ENCODE peak calls at places on chromosomes 13 and 19, in ten cellular contexts. T, M, C, V, R, G, H, A, U and I are unnamed samples.

GRCh38 chr19:7515091-7515470 is 822 bp upstream of the ZNF358 start:
- DNase-seq in U (no peak), H (no peak), G (no peak), A (no peak), T (no peak), C (no peak), M (peak; percentile 82), V (no peak), R (no peak), I (no peak)

GRCh38 chr13:100443998-100444328 is 144.6 kb downstream of the GGACT start:
- DNase-seq in T (no peak), R (no peak), G (no peak), C (peak; percentile 16), V (no peak), A (no peak), U (no peak), H (no peak), M (no peak), I (no peak)

GRCh38 chr13:28741080-28741479 is 22.3 kb upstream of the SLC46A3 start:
- DNase-seq in R (no peak), T (peak; percentile 48), H (no peak), U (no peak), V (no peak), A (no peak), M (no peak), C (no peak), G (no peak), I (no peak)

GRCh38 chr19:47239610-47240296 is 8.8 kb upstream of the BBC3 start:
- DNase-seq in M (peak; percentile 37), U (peak; percentile 87), A (no peak), T (no peak), R (peak; percentile 64), G (no peak), H (peak; percentile 66), V (peak; percentile 57), C (peak; percentile 60), I (no peak)

GRCh38 chr13:103066991-103067390 is 774 bp upstream of the SLC10A2 start:
- DNase-seq in U (no peak), R (no peak), G (no peak), M (no peak), V (no peak), T (no peak), A (no peak), C (no peak), H (no peak), I (no peak)

GRCh38 chr13:94658926-94659649 is 53.3 kb downstream of the SOX21 start:
- DNase-seq in G (peak; percentile 9), R (no peak), M (no peak), A (no peak), C (peak; percentile 7), V (no peak), H (no peak), T (no peak), U (no peak), I (no peak)

GRCh38 chr19:10230155-10230903 is 802 bp downstream of the S1PR2 start:
- DNase-seq in H (peak; percentile 65), M (peak; percentile 66), T (no peak), R (peak; percentile 77), V (peak; percentile 29), U (peak; percentile 87), A (peak; percentile 64), G (no peak), C (peak; percentile 68), I (no peak)

GRCh38 chr13:53694814-53695533 is 666.4 kb downstream of the OLFM4 start:
- DNase-seq in U (peak; percentile 52), M (no peak), H (no peak), C (no peak), T (no peak), R (no peak), V (no peak), A (no peak), G (no peak), I (no peak)

GRCh38 chr13:38350114-38350617 is 515 bp downstream of the UFM1 start:
- DNase-seq in G (peak; percentile 44), C (peak; percentile 80), R (peak; percentile 47), V (peak; percentile 1), A (no peak), M (peak; percentile 65), H (no peak), T (peak; percentile 50), U (no peak), I (peak; percentile 63)

GRCh38 chr13:107480130-107480529 is 735.2 kb downstream of the LIG4 start:
- DNase-seq in V (no peak), U (no peak), H (no peak), G (no peak), M (no peak), R (no peak), C (peak; percentile 51), T (no peak), A (no peak), I (no peak)

GRCh38 chr13:29049524-29049923 is 229.4 kb downstream of the MTUS2 start:
- DNase-seq in R (no peak), V (no peak), C (no peak), M (no peak), H (no peak), U (no peak), G (no peak), A (no peak), T (no peak), I (no peak)

GRCh38 chr19:1324792-1325567 is 39.3 kb downstream of the EFNA2 start:
- DNase-seq in A (no peak), G (peak; percentile 78), U (no peak), C (peak; percentile 87), V (no peak), M (peak; percentile 86), T (peak; percentile 82), R (peak; percentile 37), H (peak; percentile 31), I (peak; percentile 65)

GRCh38 chr19:35090795-35091214 is 24.8 kb upstream of the FXYD3 start:
- DNase-seq in R (no peak), M (no peak), A (no peak), U (peak; percentile 80), G (no peak), C (peak; percentile 49), V (no peak), T (no peak), H (no peak), I (no peak)
- H3K27ac ChIP-seq in R (no peak overlapping the region), M (no peak overlapping the region), A (no peak overlapping the region), U (no peak overlapping the region), G (peak overlapping the region; percentile 9), C (no peak overlapping the region), V (no peak overlapping the region), T (no peak overlapping the region), H (no peak overlapping the region), I (peak overlapping the region; percentile 51)

DNA sequence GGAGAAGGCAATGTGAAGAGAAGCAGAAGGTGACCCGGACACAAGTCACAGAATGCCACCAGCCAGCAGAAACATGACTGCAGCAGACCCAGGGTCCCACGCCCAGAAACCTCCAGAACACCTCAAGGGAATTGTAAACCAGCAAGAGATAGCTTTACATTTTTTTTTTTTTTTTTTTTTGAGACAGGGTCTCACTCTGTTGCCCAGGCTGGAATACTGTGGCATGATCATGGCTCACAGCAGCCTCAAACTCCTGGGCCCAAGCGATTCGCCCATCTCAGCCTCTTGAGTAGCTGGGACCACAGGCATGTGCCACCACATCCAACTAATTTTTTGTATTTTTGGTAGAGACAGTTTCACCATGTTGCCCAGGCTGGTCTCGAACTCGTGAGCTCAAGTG is 10.5 kb upstream of the CEACAM20 start:
- DNase-seq in U (no peak), C (no peak), A (no peak), R (no peak), G (no peak), V (no peak), H (no peak), T (no peak), M (no peak), I (no peak)
- H3K27ac ChIP-seq in U (no peak overlapping the region), C (no peak overlapping the region), A (no peak overlapping the region), R (no peak overlapping the region), G (no peak overlapping the region), V (no peak overlapping the region), H (no peak overlapping the region), T (no peak overlapping the region), M (no peak overlapping the region), I (no peak overlapping the region)

GRCh38 chr19:13210941-13211340 is 60.7 kb downstream of the IER2 start:
- DNase-seq in M (no peak), C (no peak), V (no peak), T (no peak), R (no peak), A (no peak), H (no peak), U (peak; percentile 47), G (no peak), I (no peak)

GRCh38 chr19:13207237-13208130 is 57.3 kb downstream of the IER2 start:
- DNase-seq in R (no peak), G (no peak), U (peak; percentile 48), M (no peak), A (no peak), C (peak; percentile 60), H (peak; percentile 41), T (no peak), V (peak; percentile 15), I (peak; percentile 42)

GRCh38 chr19:13208131-13208963 is 58.1 kb downstream of the IER2 start:
- DNase-seq in A (no peak), T (peak; percentile 54), G (no peak), C (peak; percentile 76), U (peak; percentile 55), R (peak; percentile 52), M (peak; percentile 88), V (peak; percentile 40), H (peak; percentile 79), I (peak; percentile 58)

GRCh38 chr19:13209797-13210775 is 59.9 kb downstream of the IER2 start:
- DNase-seq in U (no peak), C (no peak), A (no peak), T (no peak), G (no peak), H (no peak), R (no peak), V (no peak), M (no peak), I (no peak)

DNA sequence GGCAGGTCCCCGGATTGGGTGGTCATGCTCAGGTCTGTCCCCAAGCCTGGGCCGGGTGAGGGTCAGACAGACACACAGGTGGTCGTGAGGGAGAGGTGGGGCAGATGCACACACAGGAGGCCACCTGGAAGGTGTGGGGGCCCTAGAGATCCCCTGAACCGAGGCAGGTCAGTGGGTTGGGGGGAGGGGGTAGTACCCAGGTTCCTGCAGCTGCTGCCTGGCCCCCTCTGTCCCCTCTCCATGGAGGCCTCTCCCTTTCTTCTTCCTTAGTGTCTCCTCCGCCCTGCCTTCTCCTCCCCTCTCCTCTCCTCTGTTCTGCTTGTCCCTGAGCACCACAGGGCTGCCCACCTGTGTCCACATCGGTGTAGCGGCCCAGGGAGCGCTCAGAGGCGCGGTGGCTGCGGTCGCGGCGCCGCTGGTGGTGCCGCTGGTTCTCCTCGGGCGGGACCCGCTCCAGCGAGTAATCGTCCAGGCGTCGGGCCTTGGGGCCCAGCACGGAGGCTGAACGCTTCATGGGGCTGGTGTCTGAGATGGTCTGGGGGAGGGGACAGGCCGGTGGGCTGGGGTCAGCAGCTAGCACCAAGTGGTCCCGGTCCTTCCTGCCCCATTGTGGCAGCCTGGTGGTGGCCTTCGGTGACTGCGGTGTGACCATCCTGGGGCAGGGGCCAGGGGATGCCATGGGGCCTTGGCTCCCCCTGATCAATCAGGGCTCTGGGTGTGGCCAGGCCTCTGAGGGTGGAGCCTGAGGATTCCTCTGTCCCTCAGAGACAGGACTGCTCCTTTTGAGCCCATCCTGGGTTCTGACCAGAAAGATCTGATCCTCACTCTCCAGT is 59.0 kb downstream of the IER2 start:
- DNase-seq in G (no peak), A (no peak), T (no peak), R (no peak), U (peak; percentile 80), C (peak; percentile 26), V (no peak), H (peak; percentile 18), M (no peak), I (no peak)
- H3K27ac ChIP-seq in G (peak overlapping the region; percentile 42), A (peak overlapping the region; percentile 64), T (no peak overlapping the region), R (no peak overlapping the region), U (no peak overlapping the region), C (no peak overlapping the region), V (no peak overlapping the region), H (no peak overlapping the region), M (no peak overlapping the region), I (peak overlapping the region; percentile 93)

GRCh38 chr13:23993439-23993980 is 96.2 kb upstream of the C1QTNF9B start:
- DNase-seq in C (no peak), M (no peak), V (no peak), U (no peak), A (no peak), R (no peak), H (no peak), T (peak; percentile 27), G (no peak), I (no peak)
- H3K27ac ChIP-seq in C (no peak overlapping the region), M (no peak overlapping the region), V (no peak overlapping the region), U (no peak overlapping the region), A (no peak overlapping the region), R (no peak overlapping the region), H (no peak overlapping the region), T (no peak overlapping the region), G (no peak overlapping the region), I (no peak overlapping the region)